ENCODE peak calls at places on chromosomes 13 and 19, in ten cellular contexts. M is heart left ventricle; A is neuronal stem cell; H is activated T-cell treated with anti-CD3 and anti-CD28 coated beads for 48 hours; T is AG09319; V is BJ; X is stimulated activated effector memory CD8-positive, alpha-beta T cell treated with anti-CD3 and anti-CD28 coated beads, Interleukin-12 subunit alpha, Interleukin-12 subunit beta, amount 100 ng/mL, for 72 hours; Y is midbrain; S is T-cell; U is stimulated activated CD8-positive, alpha-beta memory T cell treated with anti-CD3 and anti-CD28 coated beads, Interleukin-15, amount 100 ng/mL, for 1 hour. Q is an unnamed sample.

GRCh38 chr19:51325161-51325979 is 13.9 kb downstream of the IGLON5 start:
- DNase-seq in M (no peak), A (no peak), H (no peak), T (no peak), V (no peak), X (no peak), Y (no peak), S (no peak), U (no peak), Q (no peak)

GRCh38 chr13:36432106-36432544 is at the start of gene CCNA1:
- DNase-seq in M (peak), A (peak), H (peak), T (no peak), V (no peak), X (no peak), Y (no peak), S (no peak), U (no peak), Q (no peak)

GRCh38 chr13:34409496-34410163 is 532.4 kb upstream of the NBEA start:
- DNase-seq in M (no peak), A (no peak), H (no peak), T (no peak), V (no peak), X (no peak), Y (no peak), S (no peak), U (no peak), Q (no peak)

GRCh38 chr19:14449321-14449720 is 16.2 kb downstream of the PKN1 start:
- DNase-seq in M (no peak), A (no peak), H (no peak), T (no peak), V (no peak), X (no peak), Y (no peak), S (no peak), U (no peak), Q (no peak)

GRCh38 chr19:33486936-33487793 is 34.4 kb downstream of the PEPD start:
- DNase-seq in M (no peak), A (no peak), H (no peak), T (no peak), V (no peak), X (no peak), Y (no peak), S (no peak), U (no peak), Q (no peak)

GRCh38 chr13:41310963-41311606 is at the start of gene NAA16:
- DNase-seq in M (peak), A (peak), H (peak), T (peak), V (peak), X (peak), Y (peak), S (peak), U (peak), Q (peak)

GRCh38 chr13:105735269-105735668 is 800.2 kb downstream of the EFNB2 start:
- DNase-seq in M (no peak), A (no peak), H (no peak), T (no peak), V (no peak), X (no peak), Y (no peak), S (no peak), U (no peak), Q (no peak)

GRCh38 chr19:3386447-3387234 is 20.3 kb downstream of the NFIC start:
- DNase-seq in M (peak), A (no peak), H (no peak), T (no peak), V (no peak), X (no peak), Y (no peak), S (no peak), U (no peak), Q (no peak)

GRCh38 chr13:30181856-30182651 is 125.3 kb downstream of the KATNAL1 start:
- DNase-seq in M (no peak), A (no peak), H (no peak), T (no peak), V (no peak), X (no peak), Y (no peak), S (no peak), U (no peak), Q (no peak)

GRCh38 chr13:71799320-71799719 is 67.7 kb downstream of the DACH1 start:
- DNase-seq in M (no peak), A (no peak), H (no peak), T (no peak), V (no peak), X (no peak), Y (no peak), S (no peak), U (no peak), Q (no peak)

GRCh38 chr19:35013047-35013819 is 13.1 kb downstream of the GRAMD1A start:
- DNase-seq in M (peak), A (no peak), H (peak), T (no peak), V (no peak), X (peak), Y (peak), S (peak), U (peak), Q (no peak)

GRCh38 chr19:17677002-17677401 is 11.2 kb downstream of the UNC13A start:
- DNase-seq in M (no peak), A (no peak), H (no peak), T (no peak), V (no peak), X (no peak), Y (no peak), S (no peak), U (no peak), Q (no peak)